ENCODE peak calls at places on chromosome 15, in six cellular contexts. X is uterus, W is mammary epithelial cell, G is AG04450, L is HCT116, V is HL-60. E is an unnamed sample.
A peak's percentile ranks its signal among the peaks of the same experiment; 100 is the strongest.

GRCh38 chr15:25947336-25948080 is 84.4 kb upstream of the ATP10A start:
- DNase-seq in G (no peak), X (no peak), V (no peak), W (no peak), L (no peak), E (no peak)

GRCh38 chr15:73796266-73796939 is 43.3 kb upstream of the INSYN1 start:
- DNase-seq in L (no peak), G (no peak), W (no peak), V (no peak), X (no peak), E (no peak)

GRCh38 chr15:88057836-88058235 is 198.7 kb downstream of the NTRK3 start:
- DNase-seq in W (no peak), X (no peak), L (no peak), V (no peak), G (no peak), E (no peak)

GRCh38 chr15:100159436-100159835 is 182.3 kb downstream of the ADAMTS17 start:
- DNase-seq in X (no peak), W (no peak), V (no peak), G (no peak), L (no peak), E (no peak)

GRCh38 chr15:63501256-63502089 is 2.9 kb upstream of the USP3 start:
- DNase-seq in L (no peak), G (peak; percentile 78), V (no peak), X (peak; percentile 92), W (peak; percentile 84), E (peak; percentile 83)

GRCh38 chr15:65400760-65401606 is 21.8 kb downstream of the IGDCC4 start:
- DNase-seq in V (no peak), G (no peak), W (peak; percentile 46), X (peak; percentile 43), L (peak; percentile 56), E (peak; percentile 91)

GRCh38 chr15:81229596-81229995 is 32.9 kb downstream of the IL16 start:
- DNase-seq in V (no peak), X (peak; percentile 30), L (no peak), W (no peak), G (no peak), E (no peak)

GRCh38 chr15:61411941-61412510 is 182.9 kb upstream of the RORA start:
- DNase-seq in V (no peak), W (no peak), G (no peak), L (no peak), X (no peak), E (no peak)

GRCh38 chr15:27899583-27900295 is 199.4 kb downstream of the OCA2 start:
- DNase-seq in G (no peak), W (no peak), L (no peak), V (no peak), X (no peak), E (no peak)

GRCh38 chr15:40454904-40455391 is 14.2 kb downstream of the BAHD1 start:
- DNase-seq in W (peak; percentile 58), L (no peak), X (no peak), G (no peak), V (no peak), E (peak; percentile 82)

GRCh38 chr15:98151098-98151497 is 190.6 kb downstream of the ARRDC4 start:
- DNase-seq in L (no peak), V (no peak), X (no peak), G (no peak), W (peak; percentile 46), E (no peak)

GRCh38 chr15:54884312-54884711 is 312.4 kb downstream of the RSL24D1 start:
- DNase-seq in V (no peak), W (no peak), G (no peak), L (no peak), X (no peak), E (no peak)

GRCh38 chr15:77032052-77032646 is 37.2 kb downstream of the PSTPIP1 start:
- DNase-seq in L (no peak), G (no peak), X (peak; percentile 12), V (no peak), W (no peak), E (no peak)

GRCh38 chr15:79156704-79157375 is 66.3 kb upstream of the RASGRF1 start:
- DNase-seq in V (no peak), W (no peak), L (no peak), G (no peak), X (no peak), E (no peak)

GRCh38 chr15:60720493-60721231 is 241.7 kb upstream of the ICE2 start:
- DNase-seq in W (no peak), G (no peak), X (no peak), L (no peak), V (no peak), E (no peak)

GRCh38 chr15:94164202-94164807 is 67.1 kb upstream of the MCTP2 start:
- DNase-seq in G (peak; percentile 49), W (peak; percentile 59), V (peak; percentile 34), L (peak; percentile 48), X (peak; percentile 24), E (peak; percentile 50)

GRCh38 chr15:101429646-101430045 is 59.9 kb downstream of the PCSK6 start:
- DNase-seq in L (no peak), G (no peak), W (no peak), X (no peak), V (no peak), E (no peak)

GRCh38 chr15:67105065-67105951 is 39.9 kb downstream of the SMAD3 start:
- DNase-seq in W (peak; percentile 98), L (peak; percentile 90), X (peak; percentile 69), G (peak; percentile 97), V (no peak), E (peak; percentile 96)

GRCh38 chr15:97081666-97082226 is 751.2 kb downstream of the NR2F2 start:
- DNase-seq in L (no peak), W (no peak), X (no peak), G (no peak), V (no peak), E (no peak)

GRCh38 chr15:64775551-64776401 is at the start of gene RBPMS2:
- DNase-seq in X (peak; percentile 57), W (no peak), G (no peak), L (no peak), V (no peak), E (peak; percentile 21)

GRCh38 chr15:58724471-58724870 is 25.0 kb downstream of the ADAM10 start:
- DNase-seq in W (no peak), G (no peak), V (no peak), X (no peak), L (no peak), E (no peak)

DNA sequence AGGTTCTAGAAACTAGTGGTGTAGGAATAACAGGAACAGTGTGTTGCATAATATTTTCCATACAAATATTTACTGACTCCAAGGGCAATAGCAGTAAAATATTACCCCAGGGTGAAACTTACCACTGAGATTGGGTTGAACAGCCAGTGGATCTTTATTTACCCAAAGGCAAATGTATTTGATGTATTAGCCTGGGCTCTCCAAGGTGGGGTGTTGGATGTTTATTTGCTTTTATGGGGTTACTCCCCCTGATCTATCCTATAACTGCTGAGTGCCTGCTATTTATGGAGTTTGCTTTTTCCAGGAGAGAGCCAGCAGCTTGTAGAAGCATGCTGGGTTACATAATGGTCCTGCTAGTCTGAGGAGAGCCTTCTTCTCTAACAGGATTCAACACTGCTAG is 276.9 kb downstream of the ADAMTSL3 start:
- DNase-seq in L (no peak), X (peak; percentile 48), G (no peak), V (no peak), W (peak; percentile 20), E (no peak)
- H3K27ac ChIP-seq in L (no peak overlapping the region), X (peak overlapping the region; percentile 41), G (no peak overlapping the region), V (no peak overlapping the region), W (no peak overlapping the region), E (no peak overlapping the region)

DNA sequence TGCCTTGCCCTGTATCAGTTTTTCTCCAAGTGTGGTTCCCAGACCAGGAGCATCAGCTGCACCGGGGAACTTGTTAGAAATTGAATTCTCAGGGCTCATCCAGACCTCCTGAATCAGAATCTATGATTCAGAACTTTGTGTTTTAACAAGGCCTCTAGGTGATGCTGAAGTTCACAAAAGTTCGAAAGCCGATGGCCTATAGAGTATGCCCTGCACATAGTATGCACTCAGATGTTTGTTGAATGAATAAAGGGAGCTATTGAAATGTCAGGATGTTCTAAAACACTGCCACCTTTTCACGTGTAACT is 666 bp upstream of the LARP6 start:
- DNase-seq in V (no peak), G (no peak), X (peak; percentile 42), W (peak; percentile 70), L (no peak), E (peak; percentile 39)
- TF ChIP-seq CTCF in V (no peak), G (peak; percentile 27), X (peak; percentile 27), W (peak; percentile 25), L (peak; percentile 9), E (no peak)

DNA sequence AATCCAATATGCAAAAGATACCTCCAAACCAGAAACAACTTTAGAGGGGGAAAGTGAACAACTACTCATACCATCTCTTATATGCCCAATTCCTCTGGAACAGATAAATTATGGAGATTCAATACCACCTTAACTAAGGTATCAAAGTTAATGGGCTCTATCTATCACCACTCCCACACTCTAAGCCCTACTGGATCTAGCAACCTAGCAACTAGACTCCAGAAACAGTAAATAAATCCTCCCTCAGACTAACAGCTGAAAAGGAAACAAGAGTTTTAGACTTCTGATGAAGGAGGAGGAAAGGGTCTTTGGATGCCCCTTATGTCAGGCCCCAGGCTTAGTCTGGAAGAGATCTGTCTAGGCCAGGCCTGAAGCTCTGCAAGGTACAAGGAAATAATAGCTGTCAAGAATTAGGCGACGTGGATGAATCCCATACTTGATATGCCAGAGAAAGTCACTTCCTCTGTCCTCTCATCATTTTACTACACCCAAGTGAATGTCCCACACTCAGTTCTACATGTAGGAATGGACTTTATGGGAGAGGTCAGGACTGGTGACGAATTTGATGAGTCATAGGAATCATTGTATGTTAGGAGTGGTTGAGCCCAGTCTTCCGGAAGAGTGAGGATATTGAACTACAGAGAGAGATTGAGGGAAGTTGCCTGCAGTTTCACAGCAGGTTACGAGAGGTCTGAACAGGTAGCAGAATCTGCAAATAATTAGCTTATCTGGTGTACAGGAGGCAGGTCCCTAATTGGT is 113.8 kb downstream of the AKAP13 start:
- DNase-seq in X (no peak), W (peak; percentile 95), G (no peak), L (peak; percentile 93), V (no peak), E (peak; percentile 93)
- H3K27ac ChIP-seq in X (no peak overlapping the region), W (peak overlapping the region; percentile 86), G (peak overlapping the region; percentile 63), L (peak overlapping the region; percentile 58), V (no peak overlapping the region), E (no peak overlapping the region)

GRCh38 chr15:47846128-47846868 is 129.0 kb downstream of the SEMA6D start:
- DNase-seq in V (no peak), L (no peak), X (no peak), W (no peak), G (no peak), E (no peak)

GRCh38 chr15:47844437-47844836 is 127.1 kb downstream of the SEMA6D start:
- DNase-seq in V (no peak), G (no peak), X (no peak), W (no peak), L (no peak), E (no peak)

GRCh38 chr15:47839233-47839867 is 122.0 kb downstream of the SEMA6D start:
- DNase-seq in G (no peak), W (no peak), L (no peak), X (no peak), V (no peak), E (no peak)

GRCh38 chr15:47846911-47847310 is 129.6 kb downstream of the SEMA6D start:
- DNase-seq in L (no peak), V (no peak), G (no peak), W (no peak), X (no peak), E (no peak)

DNA sequence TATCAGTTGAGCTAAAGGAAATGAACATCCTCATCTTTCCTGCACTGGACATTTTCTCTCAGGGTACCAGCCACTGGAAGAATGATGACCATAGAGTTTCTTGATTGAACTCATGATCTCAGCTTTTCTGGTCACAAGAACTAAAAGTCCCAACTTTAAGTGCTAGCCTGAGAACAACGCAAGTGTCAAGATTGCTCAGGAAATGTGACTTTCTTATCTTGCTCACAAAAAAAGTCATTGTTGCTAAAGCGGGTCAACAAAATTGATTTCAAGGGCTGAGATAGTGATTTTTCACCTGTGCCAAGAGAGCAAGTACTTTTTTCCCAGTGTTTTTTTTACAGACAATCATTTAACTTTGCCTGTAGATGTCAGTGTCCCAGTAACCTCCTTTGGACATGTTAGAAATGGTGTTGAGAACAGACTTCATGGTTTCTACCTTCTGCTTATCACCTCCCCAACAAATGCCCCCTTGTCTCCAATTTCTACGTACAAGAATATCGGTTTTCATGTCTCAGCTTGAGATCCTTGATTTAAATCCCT is 125.9 kb downstream of the SEMA6D start:
- DNase-seq in W (no peak), X (no peak), V (no peak), L (no peak), G (no peak), E (no peak)
- TF ChIP-seq CTCF in W (no peak), X (no peak), V (no peak), L (no peak), G (no peak), E (no peak)